ENCODE peak calls at places on chromosomes 11 and 22, in ten cellular contexts. Q is Calu3, J is spleen, C is fibroblast of villous mesenchyme, B is right atrium auricular region, Z is lower lobe of right lung, X is A549, H is A673, A is cardiac fibroblast, O is MM.1S. R is an unnamed sample.

GRCh38 chr22:26409705-26410376 is 19.2 kb upstream of the ASPHD2 start:
- DNase-seq in Q (no peak), J (no peak), C (no peak), B (no peak), Z (no peak), X (no peak), H (no peak), A (no peak), O (no peak), R (no peak)

GRCh38 chr11:6705905-6706535 is 22.9 kb upstream of the MRPL17 start:
- DNase-seq in Q (peak), J (no peak), C (peak), B (no peak), Z (no peak), X (peak), H (peak), A (peak), O (peak), R (no peak)

GRCh38 chr22:26796785-26797184 is 139.4 kb downstream of the MIAT start:
- DNase-seq in Q (no peak), J (no peak), C (no peak), B (no peak), Z (no peak), X (no peak), H (no peak), A (no peak), O (no peak), R (no peak)

GRCh38 chr11:34641981-34642380 is 21.1 kb downstream of the EHF start:
- DNase-seq in Q (no peak), J (no peak), C (no peak), B (no peak), Z (no peak), X (no peak), H (no peak), A (no peak), O (no peak), R (no peak)

GRCh38 chr11:130178441-130178971 is 18.9 kb downstream of the ST14 start:
- DNase-seq in Q (no peak), J (no peak), C (no peak), B (no peak), Z (no peak), X (no peak), H (no peak), A (peak), O (peak), R (no peak)

GRCh38 chr22:48240165-48240934 is 1477.9 kb downstream of the TBC1D22A start:
- DNase-seq in Q (no peak), J (peak), C (no peak), B (peak), Z (no peak), X (no peak), H (no peak), A (no peak), O (no peak), R (no peak)

GRCh38 chr22:20545681-20546521 is 38.5 kb downstream of the MED15 start:
- DNase-seq in Q (no peak), J (peak), C (peak), B (no peak), Z (peak), X (no peak), H (no peak), A (peak), O (no peak), R (peak)

GRCh38 chr11:45798793-45799441 is 6.0 kb upstream of the SLC35C1 start:
- DNase-seq in Q (no peak), J (peak), C (peak), B (peak), Z (peak), X (no peak), H (no peak), A (no peak), O (no peak), R (no peak)

GRCh38 chr11:75565221-75565814 is 3.3 kb downstream of the SERPINH1 start:
- DNase-seq in Q (peak), J (no peak), C (peak), B (peak), Z (no peak), X (peak), H (no peak), A (peak), O (no peak), R (no peak)

GRCh38 chr11:123063396-123064267 is 1.7 kb upstream of the HSPA8 start:
- DNase-seq in Q (peak), J (no peak), C (peak), B (peak), Z (no peak), X (peak), H (peak), A (peak), O (peak), R (no peak)

GRCh38 chr22:32858121-32858703 is 56.7 kb downstream of the TIMP3 start:
- DNase-seq in Q (no peak), J (no peak), C (peak), B (no peak), Z (no peak), X (no peak), H (no peak), A (no peak), O (no peak), R (no peak)

GRCh38 chr22:37351268-37351667 is 69.0 kb downstream of the CYTH4 start:
- DNase-seq in Q (no peak), J (no peak), C (no peak), B (no peak), Z (no peak), X (no peak), H (no peak), A (no peak), O (no peak), R (no peak)

GRCh38 chr11:76371170-76371569 is 9.8 kb downstream of the THAP12 start:
- DNase-seq in Q (no peak), J (no peak), C (peak), B (no peak), Z (no peak), X (peak), H (peak), A (peak), O (no peak), R (no peak)

GRCh38 chr22:27474711-27475547 is 326.6 kb downstream of the MN1 start:
- DNase-seq in Q (peak), J (no peak), C (peak), B (no peak), Z (no peak), X (peak), H (peak), A (peak), O (no peak), R (no peak)

GRCh38 chr22:36286096-36286957 is 33.4 kb downstream of the APOL1 start:
- DNase-seq in Q (peak), J (peak), C (peak), B (peak), Z (peak), X (peak), H (peak), A (peak), O (peak), R (peak)

GRCh38 chr22:36056980-36057379 is 28.4 kb upstream of the RBFOX2 start:
- DNase-seq in Q (no peak), J (no peak), C (peak), B (no peak), Z (no peak), X (no peak), H (no peak), A (peak), O (no peak), R (no peak)

GRCh38 chr11:119155733-119156492 is 7.1 kb downstream of the ABCG4 start:
- DNase-seq in Q (peak), J (no peak), C (peak), B (no peak), Z (no peak), X (peak), H (no peak), A (no peak), O (peak), R (no peak)

GRCh38 chr11:9143726-9144125 is 52.3 kb upstream of the SCUBE2 start:
- DNase-seq in Q (no peak), J (no peak), C (no peak), B (no peak), Z (no peak), X (no peak), H (no peak), A (no peak), O (no peak), R (no peak)

GRCh38 chr22:37329239-37330140 is 47.2 kb downstream of the CYTH4 start:
- DNase-seq in Q (no peak), J (no peak), C (no peak), B (no peak), Z (no peak), X (peak), H (no peak), A (peak), O (no peak), R (no peak)

GRCh38 chr11:85673422-85673821 is 8.5 kb upstream of the CREBZF start:
- DNase-seq in Q (no peak), J (no peak), C (no peak), B (no peak), Z (no peak), X (no peak), H (no peak), A (no peak), O (no peak), R (no peak)

GRCh38 chr11:128687321-128687720 is 6.6 kb upstream of the FLI1 start:
- DNase-seq in Q (peak), J (peak), C (peak), B (no peak), Z (peak), X (no peak), H (no peak), A (no peak), O (no peak), R (no peak)

DNA sequence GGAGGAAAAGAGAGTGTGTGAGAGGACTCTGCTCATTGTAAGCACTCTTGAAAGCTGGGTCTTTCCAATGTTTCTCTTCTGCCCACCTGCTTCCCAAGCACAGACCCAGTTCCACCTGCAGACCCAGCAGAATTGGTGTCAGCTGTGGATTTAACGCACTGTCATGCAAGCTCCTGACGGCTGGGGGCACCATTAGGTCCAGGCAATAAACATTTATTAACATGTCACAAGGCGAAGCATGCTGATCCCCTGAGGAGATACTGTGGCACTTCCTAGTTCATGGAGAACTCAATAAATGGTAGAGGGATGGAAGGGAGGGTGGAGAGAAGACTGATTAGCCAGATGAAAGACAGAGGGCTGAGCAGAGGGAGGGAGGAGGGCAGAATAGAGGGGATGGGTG is 68.3 kb upstream of the TSPAN18 start:
- DNase-seq in Q (peak), J (no peak), C (peak), B (peak), Z (no peak), X (peak), H (peak), A (peak), O (peak), R (no peak)
- TF ChIP-seq CTCF in Q (no peak), J (peak), C (peak), B (no peak), Z (peak), X (no peak), H (peak), A (peak), O (peak), R (peak)

DNA sequence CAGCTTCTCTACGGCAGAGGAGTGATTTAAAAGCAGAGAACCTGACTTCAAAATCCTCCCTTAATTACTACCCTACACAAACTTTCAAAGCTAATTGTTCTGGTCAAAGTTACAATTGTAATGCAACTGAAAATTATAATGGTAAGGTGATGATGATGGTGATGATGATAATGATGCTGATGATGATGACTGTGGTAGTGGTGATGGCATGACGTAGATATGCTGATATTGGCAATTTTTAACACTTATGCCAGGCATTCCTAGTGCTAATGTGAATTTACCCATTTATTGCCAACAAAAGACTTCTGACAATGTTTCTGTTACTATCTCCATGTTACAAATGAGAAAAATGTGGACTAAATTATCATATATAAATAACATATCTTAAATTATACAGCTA is 1831.1 kb downstream of the LRRC4C start:
- DNase-seq in Q (no peak), J (no peak), C (no peak), B (no peak), Z (no peak), X (no peak), H (no peak), A (no peak), O (no peak), R (no peak)
- TF ChIP-seq CTCF in Q (no peak), J (no peak), C (no peak), B (no peak), Z (no peak), X (no peak), H (no peak), A (no peak), O (no peak), R (no peak)

DNA sequence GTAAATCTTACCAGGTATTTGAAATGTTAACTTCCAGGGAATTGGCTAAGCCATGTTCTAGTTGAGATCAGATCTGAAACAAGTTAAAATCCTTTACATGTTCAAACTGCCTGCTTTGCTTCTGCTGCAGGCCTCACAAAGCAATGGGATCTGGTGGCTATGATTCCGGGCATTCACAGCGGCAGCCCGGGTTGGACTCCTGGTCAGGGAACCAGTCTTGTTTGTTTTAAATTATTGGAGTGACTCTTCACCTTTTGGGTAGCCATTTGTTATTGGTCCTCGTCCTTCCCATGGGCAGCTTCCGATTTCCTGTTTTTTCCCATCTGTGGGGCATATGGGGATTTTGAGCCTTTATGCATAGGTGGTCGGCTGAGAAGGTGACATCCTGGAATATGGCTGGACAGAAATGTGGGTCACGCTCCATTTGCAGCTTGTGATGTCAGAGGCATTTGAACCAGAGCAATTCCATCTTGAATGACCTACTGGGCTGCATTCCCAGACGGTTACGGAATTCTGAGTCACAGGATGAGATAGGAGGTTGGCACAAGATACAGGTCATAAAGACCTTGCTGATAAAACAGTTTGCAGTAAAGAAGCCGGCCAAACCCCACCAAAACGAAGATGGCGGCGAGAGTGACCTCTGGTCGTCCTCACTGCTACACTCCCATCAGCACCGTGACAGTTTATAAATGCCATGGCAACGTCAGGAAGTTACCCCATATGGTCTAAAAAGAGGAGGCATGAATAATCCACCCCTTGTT is 20.1 kb upstream of the GSTP1 start:
- DNase-seq in Q (peak), J (no peak), C (peak), B (peak), Z (no peak), X (peak), H (no peak), A (peak), O (no peak), R (no peak)
- TF ChIP-seq CTCF in Q (no peak), J (no peak), C (no peak), B (no peak), Z (no peak), X (no peak), H (no peak), A (no peak), O (no peak), R (no peak)

GRCh38 chr11:101949846-101950245 is 33.5 kb upstream of the ANGPTL5 start:
- DNase-seq in Q (no peak), J (no peak), C (no peak), B (no peak), Z (no peak), X (no peak), H (no peak), A (no peak), O (no peak), R (no peak)

GRCh38 chr11:101945418-101945817 is 29.1 kb upstream of the ANGPTL5 start:
- DNase-seq in Q (no peak), J (no peak), C (no peak), B (no peak), Z (no peak), X (no peak), H (no peak), A (no peak), O (no peak), R (no peak)

GRCh38 chr11:101944896-101945295 is 28.6 kb upstream of the ANGPTL5 start:
- DNase-seq in Q (no peak), J (no peak), C (no peak), B (no peak), Z (no peak), X (no peak), H (no peak), A (no peak), O (no peak), R (no peak)
- TF ChIP-seq CTCF in Q (no peak), J (no peak), C (no peak), B (no peak), Z (no peak), X (no peak), H (no peak), A (no peak), O (no peak), R (no peak)

GRCh38 chr11:114758627-114759026 is 80.3 kb downstream of the NXPE2 start:
- DNase-seq in Q (no peak), J (no peak), C (no peak), B (no peak), Z (no peak), X (no peak), H (no peak), A (no peak), O (no peak), R (no peak)

GRCh38 chr11:114764563-114764962 is 86.2 kb downstream of the NXPE2 start:
- DNase-seq in Q (no peak), J (no peak), C (no peak), B (no peak), Z (no peak), X (no peak), H (no peak), A (no peak), O (no peak), R (no peak)

GRCh38 chr11:114762437-114762836 is 84.1 kb downstream of the NXPE2 start:
- DNase-seq in Q (peak), J (no peak), C (peak), B (peak), Z (peak), X (peak), H (peak), A (peak), O (no peak), R (no peak)
- TF ChIP-seq CTCF in Q (no peak), J (peak), C (peak), B (peak), Z (peak), X (peak), H (peak), A (peak), O (no peak), R (peak)

GRCh38 chr22:50275181-50276055 is 5.2 kb upstream of the MAPK11 start:
- DNase-seq in Q (no peak), J (no peak), C (no peak), B (no peak), Z (no peak), X (no peak), H (no peak), A (no peak), O (no peak), R (no peak)

GRCh38 chr22:50272103-50272782 is 2.1 kb upstream of the MAPK11 start:
- DNase-seq in Q (no peak), J (no peak), C (no peak), B (no peak), Z (no peak), X (no peak), H (no peak), A (no peak), O (no peak), R (no peak)

GRCh38 chr22:50271519-50271970 is 1.4 kb upstream of the MAPK11 start:
- DNase-seq in Q (peak), J (peak), C (peak), B (no peak), Z (no peak), X (peak), H (peak), A (peak), O (peak), R (no peak)

GRCh38 chr22:50276143-50276542 is 6.0 kb upstream of the MAPK11 start:
- DNase-seq in Q (peak), J (peak), C (peak), B (no peak), Z (peak), X (peak), H (peak), A (peak), O (peak), R (no peak)

GRCh38 chr22:50274311-50274710 is 4.1 kb upstream of the MAPK11 start:
- DNase-seq in Q (peak), J (no peak), C (peak), B (peak), Z (no peak), X (peak), H (peak), A (peak), O (peak), R (no peak)
- TF ChIP-seq CTCF in Q (peak), J (peak), C (peak), B (no peak), Z (no peak), X (peak), H (peak), A (peak), O (peak), R (peak)

DNA sequence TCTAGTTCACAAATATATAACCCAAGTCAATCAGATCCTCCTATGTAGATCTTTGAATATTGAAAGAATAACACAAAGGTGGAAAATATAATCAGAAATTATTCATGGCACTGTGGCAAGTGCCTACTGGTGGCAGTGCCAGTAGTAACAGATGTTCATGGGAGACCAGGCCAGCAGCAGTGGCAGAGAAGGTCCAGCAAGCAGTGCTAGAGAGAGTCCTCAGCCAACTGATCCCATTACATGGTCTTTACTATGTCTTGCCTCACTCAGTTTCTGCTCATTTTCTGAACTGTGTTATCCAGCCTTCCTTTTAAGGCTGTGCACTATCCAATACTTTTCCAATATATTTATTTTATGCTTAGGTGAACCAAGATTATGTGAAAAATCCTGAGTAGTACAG is 124.9 kb downstream of the MRTFA start:
- DNase-seq in Q (no peak), J (no peak), C (no peak), B (no peak), Z (no peak), X (peak), H (no peak), A (no peak), O (no peak), R (no peak)
- TF ChIP-seq CTCF in Q (no peak), J (no peak), C (no peak), B (no peak), Z (no peak), X (no peak), H (no peak), A (no peak), O (no peak), R (peak)

GRCh38 chr11:133930767-133931448 is 25.9 kb downstream of the IGSF9B start:
- DNase-seq in Q (no peak), J (no peak), C (peak), B (no peak), Z (no peak), X (peak), H (no peak), A (peak), O (no peak), R (no peak)
- TF ChIP-seq CTCF in Q (no peak), J (no peak), C (peak), B (peak), Z (peak), X (peak), H (peak), A (peak), O (no peak), R (peak)

DNA sequence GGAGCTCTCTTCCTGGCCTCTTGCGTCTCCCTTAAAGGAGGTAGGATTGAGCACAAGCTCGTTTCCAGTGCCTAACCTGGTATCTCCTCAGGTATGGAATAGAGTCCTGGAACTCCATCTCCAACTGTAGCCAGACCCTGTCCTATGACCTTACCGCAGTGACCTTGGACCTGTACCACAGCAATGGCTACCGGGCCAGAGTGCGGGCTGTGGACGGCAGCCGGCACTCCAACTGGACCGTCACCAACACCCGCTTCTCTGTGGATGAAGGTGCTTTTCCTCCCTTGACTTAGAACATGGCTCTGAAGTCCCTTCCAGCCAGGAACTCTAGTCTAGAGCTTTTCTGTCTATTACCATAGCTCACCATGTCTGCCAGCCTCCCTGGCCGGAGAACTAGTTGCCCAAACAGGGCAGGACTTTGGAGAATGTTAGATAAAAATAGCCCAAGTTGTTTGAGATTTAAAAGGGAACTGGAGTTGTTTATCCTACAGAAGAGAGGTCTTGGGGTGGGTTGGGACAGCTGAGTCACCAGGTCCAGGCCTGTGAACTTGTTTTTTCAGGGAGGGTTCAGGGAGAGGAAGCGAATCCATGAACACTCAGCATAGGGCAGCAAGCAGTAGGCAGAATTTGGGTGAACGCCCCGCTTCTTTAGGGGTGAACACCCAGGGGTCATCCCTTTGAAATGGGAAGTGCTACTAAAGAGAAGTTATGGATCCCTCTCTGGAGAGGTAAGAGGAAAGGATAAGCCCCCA is 3.3 kb downstream of the IL10RA start:
- DNase-seq in Q (no peak), J (peak), C (no peak), B (no peak), Z (peak), X (no peak), H (no peak), A (no peak), O (no peak), R (peak)
- TF ChIP-seq CTCF in Q (no peak), J (no peak), C (no peak), B (no peak), Z (no peak), X (no peak), H (no peak), A (no peak), O (no peak), R (no peak)